ENCODE peak calls at places on chromosomes 11 and 22, in eight cellular contexts. One of them, this sample, is unnamed.

GRCh38 chr22:50326959-50327710 is at the start of gene DENND6B:
- DNase-seq in RPMI7951: peak; percentile 71
- DNase-seq in NCI-H1105: peak; percentile 71
- DNase-seq in GM04504: peak; percentile 69
- DNase-seq in cardiac fibroblast: peak; percentile 85
- DNase-seq in T1000: peak; percentile 47
- DNase-seq in left ventricle myocardium inferior: peak; percentile 85
- DNase-seq in NCI-H1694: no peak
- DNase-seq in this sample: peak; percentile 77

GRCh38 chr22:44550666-44551491 is 52.8 kb upstream of the RTL6 start:
- DNase-seq in RPMI7951: peak; percentile 98
- DNase-seq in NCI-H1105: no peak
- DNase-seq in GM04504: peak; percentile 95
- DNase-seq in cardiac fibroblast: peak; percentile 98
- DNase-seq in T1000: peak; percentile 61
- DNase-seq in left ventricle myocardium inferior: peak; percentile 72
- DNase-seq in NCI-H1694: no peak
- DNase-seq in this sample: peak; percentile 51

GRCh38 chr11:94876645-94877445 is 96.5 kb downstream of the CWC15 start:
- DNase-seq in RPMI7951: peak; percentile 97
- DNase-seq in NCI-H1105: no peak
- DNase-seq in GM04504: peak; percentile 91
- DNase-seq in cardiac fibroblast: peak; percentile 97
- DNase-seq in T1000: peak; percentile 51
- DNase-seq in left ventricle myocardium inferior: peak; percentile 79
- DNase-seq in NCI-H1694: no peak
- DNase-seq in this sample: peak; percentile 59

GRCh38 chr11:134659882-134660281 is 247.8 kb upstream of the B3GAT1 start:
- DNase-seq in RPMI7951: no peak
- DNase-seq in NCI-H1105: no peak
- DNase-seq in GM04504: no peak
- DNase-seq in cardiac fibroblast: no peak
- DNase-seq in T1000: no peak
- DNase-seq in left ventricle myocardium inferior: no peak
- DNase-seq in NCI-H1694: no peak
- DNase-seq in this sample: peak; percentile 25

GRCh38 chr11:118238397-118238796 is 13.6 kb upstream of the JAML start:
- DNase-seq in RPMI7951: no peak
- DNase-seq in NCI-H1105: no peak
- DNase-seq in GM04504: no peak
- DNase-seq in cardiac fibroblast: no peak
- DNase-seq in T1000: no peak
- DNase-seq in left ventricle myocardium inferior: no peak
- DNase-seq in NCI-H1694: no peak
- DNase-seq in this sample: no peak

GRCh38 chr11:66886671-66887221 is 29.9 kb downstream of the LRFN4 start:
- DNase-seq in RPMI7951: no peak
- DNase-seq in NCI-H1105: no peak
- DNase-seq in GM04504: no peak
- DNase-seq in cardiac fibroblast: peak; percentile 86
- DNase-seq in T1000: no peak
- DNase-seq in left ventricle myocardium inferior: peak; percentile 54
- DNase-seq in NCI-H1694: no peak
- DNase-seq in this sample: no peak

GRCh38 chr11:102800774-102801173 is 2.8 kb upstream of the MMP1 start:
- DNase-seq in RPMI7951: no peak
- DNase-seq in NCI-H1105: no peak
- DNase-seq in GM04504: no peak
- DNase-seq in cardiac fibroblast: no peak
- DNase-seq in T1000: no peak
- DNase-seq in left ventricle myocardium inferior: no peak
- DNase-seq in NCI-H1694: no peak
- DNase-seq in this sample: no peak

GRCh38 chr11:44651535-44652130 is 75.1 kb upstream of the TSPAN18 start:
- DNase-seq in RPMI7951: no peak
- DNase-seq in NCI-H1105: no peak
- DNase-seq in GM04504: no peak
- DNase-seq in cardiac fibroblast: no peak
- DNase-seq in T1000: no peak
- DNase-seq in left ventricle myocardium inferior: no peak
- DNase-seq in NCI-H1694: no peak
- DNase-seq in this sample: no peak

GRCh38 chr11:110173775-110174644 is 80.8 kb downstream of the ZC3H12C start:
- DNase-seq in RPMI7951: no peak
- DNase-seq in NCI-H1105: no peak
- DNase-seq in GM04504: no peak
- DNase-seq in cardiac fibroblast: peak; percentile 82
- DNase-seq in T1000: no peak
- DNase-seq in left ventricle myocardium inferior: peak; percentile 64
- DNase-seq in NCI-H1694: no peak
- DNase-seq in this sample: peak; percentile 71

GRCh38 chr22:47215851-47216250 is 453.4 kb downstream of the TBC1D22A start:
- DNase-seq in RPMI7951: no peak
- DNase-seq in NCI-H1105: no peak
- DNase-seq in GM04504: no peak
- DNase-seq in cardiac fibroblast: no peak
- DNase-seq in T1000: no peak
- DNase-seq in left ventricle myocardium inferior: no peak
- DNase-seq in NCI-H1694: no peak
- DNase-seq in this sample: no peak

GRCh38 chr11:10623797-10624761 is 55.6 kb upstream of the LYVE1 start:
- DNase-seq in RPMI7951: peak; percentile 39
- DNase-seq in NCI-H1105: peak; percentile 39
- DNase-seq in GM04504: no peak
- DNase-seq in cardiac fibroblast: peak; percentile 32
- DNase-seq in T1000: no peak
- DNase-seq in left ventricle myocardium inferior: no peak
- DNase-seq in NCI-H1694: no peak
- DNase-seq in this sample: peak; percentile 71